ENCODE peak calls at places on chromosome 21, in eight cellular contexts. M is dorsolateral prefrontal cortex, V is cardiac fibroblast, L is thoracic aorta, N is cardiac muscle cell, C is A549, Z is fibroblast of pulmonary artery, U is lower leg skin. O is an unnamed sample.

GRCh38 chr21:42862774-42863503 is 16.4 kb downstream of the WDR4 start:
- DNase-seq in V (no peak), N (no peak), U (no peak), C (no peak), Z (no peak), M (no peak), L (no peak), O (no peak)

GRCh38 chr21:42093991-42094417 is 22.9 kb downstream of the UMODL1 start:
- DNase-seq in N (peak), C (peak), M (no peak), Z (peak), U (no peak), L (peak), V (peak), O (peak)

GRCh38 chr21:40054403-40054802 is 187.2 kb downstream of the PCP4 start:
- DNase-seq in N (no peak), Z (no peak), M (no peak), C (no peak), U (no peak), V (no peak), L (peak), O (no peak)

GRCh38 chr21:42063578-42064521 is 7.3 kb upstream of the UMODL1 start:
- DNase-seq in M (no peak), Z (no peak), U (no peak), N (no peak), C (no peak), V (no peak), L (no peak), O (no peak)

GRCh38 chr21:41759214-41759840 is 7.5 kb downstream of the RIPK4 start:
- DNase-seq in Z (no peak), M (no peak), C (no peak), L (no peak), U (no peak), V (no peak), N (no peak), O (no peak)

GRCh38 chr21:40837456-40837855 is 9.5 kb downstream of the DSCAM start:
- DNase-seq in U (no peak), L (no peak), N (no peak), Z (no peak), C (no peak), V (no peak), M (no peak), O (no peak)

GRCh38 chr21:42107881-42108553 is 36.9 kb downstream of the UMODL1 start:
- DNase-seq in C (peak), M (no peak), U (no peak), V (peak), L (no peak), N (peak), Z (peak), O (no peak)

GRCh38 chr21:41156128-41156527 is 11.8 kb upstream of the BACE2 start:
- DNase-seq in L (no peak), N (no peak), M (no peak), C (no peak), V (no peak), U (no peak), Z (no peak), O (no peak)

GRCh38 chr21:43270800-43271261 is 102.0 kb downstream of the CRYAA start:
- DNase-seq in N (peak), C (no peak), V (no peak), L (no peak), Z (no peak), M (peak), U (no peak), O (no peak)

GRCh38 chr21:45590246-45590725 is 48.0 kb upstream of the SLC19A1 start:
- DNase-seq in M (peak), Z (peak), C (peak), N (peak), L (no peak), V (peak), U (no peak), O (no peak)

GRCh38 chr21:41947596-41948403 is 6.0 kb downstream of the C2CD2 start:
- DNase-seq in V (peak), N (peak), L (no peak), M (peak), C (no peak), Z (peak), U (no peak), O (no peak)

GRCh38 chr21:26441081-26441610 is 131.9 kb downstream of the CYYR1 start:
- DNase-seq in C (no peak), M (no peak), Z (no peak), V (no peak), N (no peak), U (no peak), L (no peak), O (no peak)

GRCh38 chr21:42237577-42237976 is 18.6 kb downstream of the ABCG1 start:
- DNase-seq in C (no peak), Z (no peak), V (no peak), M (no peak), L (no peak), N (no peak), U (no peak), O (no peak)

GRCh38 chr21:38319781-38320180 is 63.0 kb downstream of the KCNJ15 start:
- DNase-seq in C (no peak), L (no peak), U (no peak), V (peak), N (no peak), Z (no peak), M (no peak), O (peak)

GRCh38 chr21:42653492-42654061 is at the start of gene PDE9A:
- DNase-seq in U (no peak), Z (no peak), M (no peak), L (no peak), C (peak), V (no peak), N (no peak), O (no peak)

GRCh38 chr21:41321211-41321907 is 4.8 kb downstream of the FAM3B start:
- DNase-seq in M (no peak), L (no peak), V (no peak), N (no peak), C (no peak), Z (no peak), U (no peak), O (no peak)

GRCh38 chr21:46399686-46400085 is 59.0 kb upstream of the DIP2A start:
- DNase-seq in V (no peak), U (no peak), Z (no peak), L (no peak), M (no peak), C (no peak), N (no peak), O (no peak)

GRCh38 chr21:27561116-27561515 is 594.2 kb upstream of the ADAMTS5 start:
- DNase-seq in N (no peak), L (no peak), M (no peak), Z (no peak), U (peak), C (no peak), V (no peak), O (no peak)

GRCh38 chr21:45726438-45726837 is 82.9 kb downstream of the PCBP3 start:
- DNase-seq in Z (no peak), L (no peak), U (no peak), C (no peak), M (no peak), V (no peak), N (no peak), O (no peak)

GRCh38 chr21:16358021-16358420 is 628.2 kb downstream of the USP25 start:
- DNase-seq in U (no peak), L (no peak), Z (no peak), N (peak), V (no peak), C (no peak), M (no peak), O (no peak)

GRCh38 chr21:17660862-17661261 is 48.2 kb upstream of the BTG3 start:
- DNase-seq in V (no peak), M (peak), N (no peak), L (no peak), C (no peak), Z (no peak), U (no peak), O (no peak)

GRCh38 chr21:27649323-27649722 is 682.4 kb upstream of the ADAMTS5 start:
- DNase-seq in M (no peak), Z (peak), C (no peak), V (peak), U (no peak), L (no peak), N (peak), O (peak)

GRCh38 chr21:39183272-39184049 is at the start of gene PSMG1:
- DNase-seq in V (peak), M (peak), N (peak), Z (peak), C (peak), L (peak), U (peak), O (peak)

GRCh38 chr21:45768741-45769049 is 125.2 kb downstream of the PCBP3 start:
- DNase-seq in N (no peak), Z (no peak), L (no peak), U (no peak), C (no peak), M (no peak), V (no peak), O (no peak)

GRCh38 chr21:45971487-45972352 is 9.8 kb upstream of the COL6A1 start:
- DNase-seq in V (peak), N (peak), L (no peak), U (peak), C (no peak), Z (peak), M (no peak), O (no peak)

GRCh38 chr21:38789275-38789674 is 16.5 kb upstream of the ETS2 start:
- DNase-seq in C (no peak), Z (no peak), V (no peak), N (no peak), L (no peak), U (no peak), M (no peak), O (no peak)

GRCh38 chr21:42865361-42866160 is 13.8 kb downstream of the WDR4 start:
- DNase-seq in L (no peak), N (no peak), Z (no peak), C (no peak), M (no peak), U (no peak), V (no peak), O (no peak)

GRCh38 chr21:15788847-15789548 is 59.2 kb downstream of the USP25 start:
- DNase-seq in C (no peak), U (no peak), M (no peak), V (peak), Z (peak), N (peak), L (no peak), O (no peak)

GRCh38 chr21:26032263-26032662 is 138.3 kb downstream of the APP start:
- DNase-seq in Z (no peak), N (no peak), V (peak), L (no peak), U (no peak), M (no peak), C (no peak), O (no peak)

GRCh38 chr21:42153046-42153685 is 65.8 kb upstream of the ABCG1 start:
- DNase-seq in N (no peak), V (no peak), Z (no peak), M (peak), U (no peak), C (no peak), L (no peak), O (no peak)

GRCh38 chr21:16870116-16870515 is 642.7 kb upstream of the CXADR start:
- DNase-seq in C (no peak), U (no peak), L (no peak), V (peak), Z (peak), M (no peak), N (peak), O (no peak)

GRCh38 chr21:42317341-42317741 is 2.1 kb upstream of the TFF3 start:
- DNase-seq in U (no peak), C (no peak), V (no peak), Z (no peak), L (no peak), N (no peak), M (no peak), O (no peak)

GRCh38 chr21:40254540-40255455 is 387.6 kb downstream of the PCP4 start:
- DNase-seq in Z (no peak), V (no peak), N (no peak), U (no peak), M (peak), C (no peak), L (no peak), O (no peak)

GRCh38 chr21:42414928-42415769 is 11.4 kb downstream of the UBASH3A start:
- DNase-seq in C (peak), M (no peak), V (peak), N (peak), U (no peak), Z (peak), L (no peak), O (peak)

GRCh38 chr21:44337941-44338895 is 972 bp downstream of the CFAP410 start:
- DNase-seq in N (peak), Z (peak), U (peak), M (peak), C (peak), L (peak), V (peak), O (peak)
- TF ChIP-seq CTCF in N (peak), Z (peak), U (no peak), M (peak), C (peak), L (no peak), V (peak), O (peak)

GRCh38 chr21:34987673-34988072 is 61.4 kb downstream of the RUNX1 start:
- DNase-seq in M (no peak), L (no peak), C (no peak), U (no peak), N (no peak), Z (no peak), V (no peak), O (no peak)

GRCh38 chr21:34988139-34988538 is 61.0 kb downstream of the RUNX1 start:
- DNase-seq in N (no peak), V (no peak), M (no peak), C (no peak), U (no peak), L (no peak), Z (no peak), O (no peak)

GRCh38 chr21:34990842-34991241 is 58.3 kb downstream of the RUNX1 start:
- DNase-seq in M (no peak), V (no peak), C (no peak), Z (no peak), L (no peak), N (no peak), U (no peak), O (no peak)

GRCh38 chr21:34988625-34989024 is 60.5 kb downstream of the RUNX1 start:
- DNase-seq in M (no peak), C (no peak), L (no peak), N (no peak), Z (no peak), V (no peak), U (no peak), O (no peak)

GRCh38 chr21:34989337-34990151 is 59.6 kb downstream of the RUNX1 start:
- DNase-seq in N (no peak), Z (no peak), L (no peak), V (peak), C (no peak), U (no peak), M (no peak), O (no peak)
- TF ChIP-seq CTCF in N (no peak), Z (no peak), L (no peak), V (no peak), C (no peak), U (no peak), M (no peak), O (no peak)

DNA sequence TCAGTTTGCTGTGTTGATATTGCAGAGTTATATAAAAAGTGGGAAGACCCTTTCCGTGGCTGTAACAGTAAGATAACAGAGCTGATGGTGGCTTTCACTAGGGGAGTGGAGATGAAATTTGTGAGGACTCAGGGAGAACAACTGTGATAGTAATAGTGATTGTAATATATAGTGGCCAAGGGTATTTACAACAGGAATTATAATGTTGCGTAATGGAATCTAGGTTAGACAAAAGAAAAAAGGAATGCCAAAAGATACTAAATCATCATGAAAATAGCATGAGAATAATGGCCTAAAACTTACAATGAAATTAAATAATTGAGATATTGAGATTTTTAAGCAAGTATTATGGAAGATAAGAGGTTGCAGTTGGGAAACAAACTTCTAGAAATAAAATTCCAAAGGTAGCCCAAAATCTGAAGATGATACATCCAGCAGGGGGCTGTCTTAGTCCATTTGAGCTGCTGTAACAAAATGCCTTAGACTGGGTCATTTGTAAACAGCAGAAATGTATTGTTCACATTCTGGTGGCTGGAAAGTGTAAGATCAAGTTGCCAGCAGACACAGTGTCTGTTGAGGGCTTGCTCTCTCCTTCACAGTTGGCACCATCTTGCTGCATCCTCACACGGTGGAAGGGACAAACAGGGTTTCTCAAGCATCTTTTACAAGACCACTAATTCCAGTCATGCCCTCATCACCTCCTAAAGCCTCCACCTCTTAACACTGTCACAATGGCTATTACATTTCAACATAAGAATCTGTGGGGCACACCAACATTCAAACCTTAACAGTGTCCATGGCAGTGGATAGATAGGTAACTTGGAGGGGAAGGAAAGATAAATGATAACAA is 711.2 kb downstream of the MRPL39 start:
- DNase-seq in Z (peak), N (peak), C (no peak), U (no peak), L (no peak), V (peak), M (no peak), O (no peak)
- TF ChIP-seq CTCF in Z (no peak), N (no peak), C (no peak), U (no peak), L (no peak), V (no peak), M (peak), O (peak)

GRCh38 chr21:37166733-37167132 is 93.7 kb downstream of the TTC3 start:
- DNase-seq in V (no peak), N (peak), Z (peak), L (no peak), M (no peak), U (no peak), C (no peak), O (no peak)
- TF ChIP-seq CTCF in V (no peak), N (no peak), Z (no peak), L (no peak), M (peak), U (no peak), C (peak), O (peak)

GRCh38 chr21:44512496-44513388 is 27.3 kb downstream of the KRTAP10-1 start:
- DNase-seq in U (no peak), L (no peak), M (no peak), Z (no peak), C (no peak), V (no peak), N (no peak), O (no peak)

GRCh38 chr21:44511938-44512275 is 28.1 kb downstream of the KRTAP10-1 start:
- DNase-seq in U (no peak), C (no peak), L (no peak), N (no peak), Z (no peak), M (no peak), V (no peak), O (no peak)

GRCh38 chr21:44510508-44511218 is 29.3 kb downstream of the KRTAP10-1 start:
- DNase-seq in V (peak), M (no peak), N (peak), C (peak), L (no peak), Z (peak), U (no peak), O (peak)

GRCh38 chr21:44510109-44510507 is 29.9 kb downstream of the KRTAP10-1 start:
- DNase-seq in Z (no peak), V (no peak), M (no peak), L (no peak), U (no peak), C (no peak), N (no peak), O (no peak)

DNA sequence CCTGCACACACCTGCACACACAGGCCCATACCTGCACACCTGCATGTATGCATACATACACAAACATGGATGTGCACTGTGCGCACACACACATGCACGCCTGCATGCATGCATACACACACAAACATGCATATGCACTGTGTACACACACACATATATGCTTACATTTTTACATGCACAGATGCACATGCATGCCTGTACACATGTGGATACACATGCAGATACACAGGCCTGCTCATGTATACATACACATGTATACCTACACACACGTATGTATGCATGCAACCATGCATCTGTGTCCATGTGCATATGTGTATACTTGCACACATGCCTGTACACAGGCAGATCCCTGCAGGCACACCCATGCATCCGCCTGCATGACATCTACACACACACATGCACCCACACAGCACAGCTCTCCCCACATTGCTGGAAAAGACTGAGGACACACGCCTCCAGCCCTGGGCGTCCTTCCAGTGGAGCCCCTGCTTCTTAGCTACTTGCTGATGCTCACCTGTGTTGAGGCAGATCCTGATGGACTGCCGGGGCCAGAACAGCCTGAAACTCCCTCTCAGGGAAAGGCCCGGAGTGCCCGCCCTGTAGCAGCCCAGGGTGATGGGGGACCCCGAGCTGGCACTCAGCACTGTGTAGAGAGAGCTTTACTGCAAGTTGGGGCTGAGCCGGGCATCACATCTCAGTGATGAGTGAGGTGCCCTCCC is 28.6 kb downstream of the KRTAP10-1 start:
- DNase-seq in V (no peak), U (no peak), M (no peak), Z (no peak), C (no peak), L (no peak), N (no peak), O (no peak)
- TF ChIP-seq CTCF in V (no peak), U (no peak), M (no peak), Z (no peak), C (no peak), L (no peak), N (no peak), O (no peak)

GRCh38 chr21:21097425-21097824 is 99.2 kb downstream of the NCAM2 start:
- DNase-seq in C (no peak), M (no peak), U (no peak), Z (no peak), N (no peak), L (no peak), V (no peak), O (no peak)

GRCh38 chr21:21096956-21097355 is 98.7 kb downstream of the NCAM2 start:
- DNase-seq in M (no peak), L (no peak), N (no peak), U (no peak), Z (no peak), V (no peak), C (no peak), O (no peak)

GRCh38 chr21:21102874-21103273 is 104.7 kb downstream of the NCAM2 start:
- DNase-seq in N (no peak), U (no peak), Z (no peak), L (no peak), M (no peak), V (no peak), C (no peak), O (no peak)

GRCh38 chr21:21103692-21104091 is 105.5 kb downstream of the NCAM2 start:
- DNase-seq in V (no peak), U (no peak), M (no peak), L (no peak), C (no peak), N (no peak), Z (no peak), O (no peak)

GRCh38 chr21:21101911-21102310 is 103.7 kb downstream of the NCAM2 start:
- DNase-seq in C (no peak), V (peak), M (peak), U (no peak), L (no peak), Z (peak), N (peak), O (peak)
- TF ChIP-seq CTCF in C (no peak), V (no peak), M (peak), U (no peak), L (no peak), Z (peak), N (peak), O (peak)